ENCODE peak calls at places on chromosomes 3 and 15, in four cellular contexts. One of them, this sample, is unnamed.

GRCh38 chr15:96728591-96728990 is 398.1 kb downstream of the NR2F2 start:
- DNase-seq in heart left ventricle: no peak
- DNase-seq in tibial artery: no peak
- DNase-seq in IMR-90: no peak
- DNase-seq in this sample: no peak

GRCh38 chr15:60389261-60390077 is 8.3 kb downstream of the ANXA2 start:
- DNase-seq in IMR-90: no peak
- DNase-seq in tibial artery: no peak
- DNase-seq in heart left ventricle: no peak
- DNase-seq in this sample: no peak

GRCh38 chr3:33694944-33695343 is 23.1 kb downstream of the CLASP2 start:
- DNase-seq in tibial artery: no peak
- DNase-seq in IMR-90: no peak
- DNase-seq in heart left ventricle: no peak
- DNase-seq in this sample: no peak

GRCh38 chr3:187713504-187713903 is 11.1 kb upstream of the RTP2 start:
- DNase-seq in heart left ventricle: no peak
- DNase-seq in IMR-90: peak
- DNase-seq in tibial artery: no peak
- DNase-seq in this sample: peak

GRCh38 chr15:59268199-59268979 is 61.7 kb downstream of the LDHAL6B start:
- DNase-seq in tibial artery: no peak
- DNase-seq in IMR-90: peak
- DNase-seq in heart left ventricle: no peak
- DNase-seq in this sample: peak

GRCh38 chr15:31024979-31025378 is 33.6 kb upstream of the MTMR10 start:
- DNase-seq in tibial artery: no peak
- DNase-seq in heart left ventricle: no peak
- DNase-seq in IMR-90: peak
- DNase-seq in this sample: peak

GRCh38 chr3:8848696-8849131 is 79.3 kb upstream of the OXTR start:
- DNase-seq in tibial artery: no peak
- DNase-seq in heart left ventricle: no peak
- DNase-seq in IMR-90: peak
- DNase-seq in this sample: peak

GRCh38 chr3:149424921-149425320 is 47.5 kb upstream of the TM4SF1 start:
- DNase-seq in tibial artery: no peak
- DNase-seq in heart left ventricle: no peak
- DNase-seq in IMR-90: no peak
- DNase-seq in this sample: no peak

GRCh38 chr3:15207836-15208504 is 1.9 kb downstream of the CAPN7 start:
- DNase-seq in heart left ventricle: no peak
- DNase-seq in tibial artery: no peak
- DNase-seq in IMR-90: peak
- DNase-seq in this sample: peak

GRCh38 chr3:15205482-15205933 is 538 bp upstream of the CAPN7 start:
- DNase-seq in tibial artery: no peak
- DNase-seq in IMR-90: no peak
- DNase-seq in heart left ventricle: no peak
- DNase-seq in this sample: no peak

GRCh38 chr3:15204005-15204404 is 2.0 kb upstream of the CAPN7 start:
- DNase-seq in heart left ventricle: no peak
- DNase-seq in tibial artery: no peak
- DNase-seq in IMR-90: peak
- DNase-seq in this sample: peak

GRCh38 chr3:15206662-15207576 is 873 bp downstream of the CAPN7 start:
- DNase-seq in tibial artery: peak
- DNase-seq in heart left ventricle: peak
- DNase-seq in IMR-90: peak
- DNase-seq in this sample: peak

GRCh38 chr3:15205934-15206661 is at the start of gene CAPN7:
- DNase-seq in IMR-90: peak
- DNase-seq in heart left ventricle: peak
- DNase-seq in tibial artery: peak
- DNase-seq in this sample: peak
- TF ChIP-seq CTCF in IMR-90: peak
- TF ChIP-seq CTCF in heart left ventricle: peak
- TF ChIP-seq CTCF in tibial artery: peak
- TF ChIP-seq CTCF in this sample: peak

DNA sequence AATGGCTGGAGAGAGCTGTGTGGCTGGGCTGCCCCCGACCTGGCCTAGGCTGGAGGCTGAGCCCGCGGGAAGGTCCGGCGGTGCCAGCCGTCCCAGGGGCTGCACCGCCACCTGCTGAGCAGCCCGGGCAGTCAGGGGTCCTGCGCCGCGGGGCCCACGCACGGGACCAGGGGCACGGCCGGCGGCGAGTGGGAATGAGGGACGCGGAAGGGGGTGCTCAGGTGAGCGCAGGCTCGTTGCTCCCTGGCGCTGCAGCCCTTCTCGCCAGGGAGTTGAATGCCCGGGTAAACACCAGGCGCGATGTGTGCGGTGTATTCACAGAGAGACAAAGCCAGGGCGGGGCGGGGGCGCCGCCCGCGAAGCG is 666 bp upstream of the SEMA3F start:
- DNase-seq in IMR-90: no peak
- DNase-seq in tibial artery: no peak
- DNase-seq in heart left ventricle: no peak
- DNase-seq in this sample: no peak
- TF ChIP-seq CTCF in IMR-90: peak
- TF ChIP-seq CTCF in tibial artery: peak
- TF ChIP-seq CTCF in heart left ventricle: peak
- TF ChIP-seq CTCF in this sample: no peak

GRCh38 chr15:80323285-80323684 is 71.3 kb upstream of the CTXND1 start:
- DNase-seq in heart left ventricle: no peak
- DNase-seq in IMR-90: no peak
- DNase-seq in tibial artery: no peak
- DNase-seq in this sample: no peak
- TF ChIP-seq CTCF in heart left ventricle: no peak
- TF ChIP-seq CTCF in IMR-90: no peak
- TF ChIP-seq CTCF in tibial artery: no peak
- TF ChIP-seq CTCF in this sample: peak

DNA sequence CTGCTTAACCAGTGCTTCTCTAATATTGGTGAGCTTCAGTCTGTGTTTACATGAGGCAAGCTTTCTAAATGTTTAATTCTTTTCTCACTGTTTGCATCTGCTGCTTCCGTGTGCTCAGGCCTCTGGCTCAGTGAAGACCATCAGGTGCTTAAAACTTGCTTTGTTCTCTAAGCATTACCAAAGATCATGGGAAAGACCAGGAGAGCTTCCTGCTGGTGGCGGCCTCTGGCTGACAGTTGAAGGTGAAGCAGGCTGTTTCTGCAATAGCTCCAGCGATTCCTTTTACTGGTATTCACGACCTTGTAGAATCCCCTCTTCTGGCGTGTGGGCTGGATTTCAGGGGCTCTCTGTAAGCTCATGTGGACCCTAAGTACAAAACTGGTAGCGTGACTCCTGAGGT is 45.1 kb downstream of the EDEM1 start:
- DNase-seq in tibial artery: no peak
- DNase-seq in IMR-90: no peak
- DNase-seq in heart left ventricle: no peak
- DNase-seq in this sample: no peak
- TF ChIP-seq CTCF in tibial artery: no peak
- TF ChIP-seq CTCF in IMR-90: no peak
- TF ChIP-seq CTCF in heart left ventricle: no peak
- TF ChIP-seq CTCF in this sample: no peak

GRCh38 chr15:65762914-65763787 is 28.9 kb downstream of the DENND4A start:
- DNase-seq in heart left ventricle: no peak
- DNase-seq in tibial artery: no peak
- DNase-seq in IMR-90: peak
- DNase-seq in this sample: no peak
- TF ChIP-seq CTCF in heart left ventricle: no peak
- TF ChIP-seq CTCF in tibial artery: no peak
- TF ChIP-seq CTCF in IMR-90: no peak
- TF ChIP-seq CTCF in this sample: no peak

This sample was measured in fibroblast of mammary gland.